ENCODE peak calls at places on chromosomes 16 and 17, in five cellular contexts. Y is lower leg skin, V is Peyer's patch, M is PC-3, R is fibroblast of pulmonary artery. C is an unnamed sample.

GRCh38 chr16:58551496-58551895 is 36.2 kb downstream of the SETD6 start:
- DNase-seq in V (no peak), Y (no peak), M (no peak), R (no peak), C (peak)

GRCh38 chr16:89118361-89119061 is 24.9 kb downstream of the ACSF3 start:
- DNase-seq in M (no peak), Y (no peak), V (peak), R (no peak), C (no peak)

GRCh38 chr16:17526956-17527355 is 56.2 kb upstream of the XYLT1 start:
- DNase-seq in R (no peak), Y (no peak), M (no peak), V (no peak), C (no peak)

GRCh38 chr17:78935419-78936323 is 10.5 kb upstream of the TIMP2 start:
- DNase-seq in Y (peak), V (peak), R (peak), M (peak), C (peak)

GRCh38 chr17:35373532-35373983 is at the start of gene SLFN11:
- DNase-seq in Y (peak), V (peak), R (peak), M (peak), C (peak)

GRCh38 chr17:48181653-48182052 is 74.1 kb downstream of the SNX11 start:
- DNase-seq in M (peak), V (peak), R (peak), Y (no peak), C (peak)

GRCh38 chr16:29745853-29746345 is at the start of gene C16orf54:
- DNase-seq in M (no peak), Y (peak), V (peak), R (no peak), C (no peak)

GRCh38 chr17:1774390-1775176 is 12.7 kb downstream of the SERPINF1 start:
- DNase-seq in M (no peak), R (no peak), V (no peak), Y (no peak), C (no peak)

GRCh38 chr17:80663783-80664206 is 119.2 kb downstream of the RPTOR start:
- DNase-seq in Y (no peak), R (peak), M (no peak), V (peak), C (peak)

GRCh38 chr16:6081320-6081976 is 983.9 kb upstream of the EEF2KMT start:
- DNase-seq in R (peak), Y (no peak), M (peak), V (peak), C (no peak)

GRCh38 chr17:19482571-19482970 is 51.1 kb upstream of the SLC47A1 start:
- DNase-seq in R (peak), M (peak), Y (no peak), V (no peak), C (peak)

GRCh38 chr16:50313596-50314483 is 47.5 kb downstream of the ADCY7 start:
- DNase-seq in M (no peak), V (peak), R (peak), Y (peak), C (peak)

GRCh38 chr16:73064227-73064995 is 16.5 kb upstream of the ZFHX3 start:
- DNase-seq in R (peak), M (no peak), V (peak), Y (no peak), C (peak)

GRCh38 chr16:64269756-64270155 is 852.1 kb downstream of the CDH11 start:
- DNase-seq in R (no peak), Y (no peak), V (no peak), M (no peak), C (peak)

GRCh38 chr16:4320571-4321137 is 4.8 kb downstream of the GLIS2 start:
- DNase-seq in M (no peak), Y (no peak), V (no peak), R (no peak), C (no peak)

GRCh38 chr17:1986783-1987451 is 38.2 kb downstream of the RTN4RL1 start:
- DNase-seq in R (peak), Y (no peak), V (no peak), M (no peak), C (no peak)

GRCh38 chr16:88681709-88682451 is 4.4 kb downstream of the SNAI3 start:
- DNase-seq in M (no peak), R (no peak), Y (peak), V (peak), C (no peak)

GRCh38 chr17:60415146-60415545 is 7.1 kb upstream of the CHCT1 start:
- DNase-seq in V (no peak), R (no peak), Y (peak), M (no peak), C (no peak)

DNA sequence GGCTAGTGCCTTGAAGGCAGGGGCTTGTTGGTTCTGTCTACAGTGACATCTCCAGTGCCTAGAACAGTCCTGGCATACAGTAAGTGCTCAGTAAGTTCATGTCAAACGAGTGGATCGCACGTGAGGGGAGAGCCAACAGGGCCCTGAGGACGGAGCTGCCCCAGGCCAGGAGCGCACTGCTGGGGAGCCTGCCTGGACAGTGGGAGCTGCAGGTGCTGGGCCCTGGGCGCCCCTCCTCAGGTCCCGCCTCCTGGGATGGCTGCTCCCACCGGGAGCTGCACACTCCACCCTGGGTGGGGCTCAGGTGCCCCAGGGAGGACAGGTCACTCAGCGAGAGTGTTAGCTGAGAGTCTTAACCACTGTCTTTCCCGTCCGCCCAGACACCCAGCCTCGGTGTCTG is 1.8 kb downstream of the EVPL start:
- DNase-seq in Y (no peak), V (no peak), R (no peak), M (no peak), C (no peak)
- H3K4me3 ChIP-seq in Y (no peak), V (no peak), R (no peak), M (peak), C (no peak)

GRCh38 chr16:22186517-22186916 is 19.6 kb upstream of the EEF2K start:
- DNase-seq in M (no peak), Y (no peak), V (no peak), R (no peak), C (no peak)
- TF ChIP-seq CTCF in M (peak), Y (no peak), V (no peak), R (peak), C (peak)

GRCh38 chr17:49992933-49993422 is 2.0 kb downstream of the DLX3 start:
- DNase-seq in V (no peak), M (no peak), Y (peak), R (no peak), C (no peak)
- H3K4me3 ChIP-seq in V (peak), M (peak), Y (peak), R (no peak), C (no peak)

GRCh38 chr17:55750750-55751641 is at the start of gene PCTP:
- DNase-seq in V (peak), R (peak), Y (peak), M (peak), C (peak)
- TF ChIP-seq CTCF in V (no peak), R (peak), Y (no peak), M (peak), C (peak)

GRCh38 chr16:79571065-79571697 is 29.4 kb downstream of the MAF start:
- DNase-seq in V (no peak), Y (no peak), M (no peak), R (no peak), C (no peak)
- H3K4me3 ChIP-seq in V (no peak), Y (no peak), M (no peak), R (no peak), C (no peak)

GRCh38 chr16:2950773-2951172 is 13.3 kb upstream of the KREMEN2 start:
- DNase-seq in R (no peak), M (no peak), V (no peak), Y (no peak), C (no peak)
- TF ChIP-seq CTCF in R (no peak), M (no peak), V (no peak), Y (no peak), C (no peak)